ENCODE peak calls at places on chromosomes 7 and 10, in six cellular contexts. One of them, this sample, is unnamed.

GRCh38 chr10:11197266-11197712 is 179.6 kb downstream of the CELF2 start:
- DNase-seq in HCT116: no peak
- DNase-seq in H4: no peak
- DNase-seq in caudate nucleus: no peak
- DNase-seq in HFF-Myc: no peak
- DNase-seq in B cell: peak
- DNase-seq in this sample: peak

GRCh38 chr7:2853147-2853546 is 9.0 kb upstream of the GNA12 start:
- DNase-seq in HFF-Myc: no peak
- DNase-seq in HCT116: no peak
- DNase-seq in caudate nucleus: no peak
- DNase-seq in H4: no peak
- DNase-seq in B cell: no peak
- DNase-seq in this sample: no peak

GRCh38 chr7:119028736-119029135 is 804.2 kb downstream of the ANKRD7 start:
- DNase-seq in HCT116: no peak
- DNase-seq in HFF-Myc: no peak
- DNase-seq in B cell: no peak
- DNase-seq in H4: no peak
- DNase-seq in caudate nucleus: no peak
- DNase-seq in this sample: no peak

GRCh38 chr10:57905866-57906265 is 361.8 kb downstream of the IPMK start:
- DNase-seq in B cell: no peak
- DNase-seq in HFF-Myc: no peak
- DNase-seq in HCT116: no peak
- DNase-seq in H4: no peak
- DNase-seq in caudate nucleus: no peak
- DNase-seq in this sample: no peak

GRCh38 chr10:95350212-95350829 is 59.5 kb upstream of the PDLIM1 start:
- DNase-seq in HFF-Myc: no peak
- DNase-seq in caudate nucleus: no peak
- DNase-seq in B cell: no peak
- DNase-seq in HCT116: no peak
- DNase-seq in H4: no peak
- DNase-seq in this sample: no peak

GRCh38 chr7:143321734-143322133 is 5.8 kb downstream of the CLCN1 start:
- DNase-seq in HFF-Myc: no peak
- DNase-seq in caudate nucleus: no peak
- DNase-seq in H4: no peak
- DNase-seq in HCT116: no peak
- DNase-seq in B cell: no peak
- DNase-seq in this sample: no peak

GRCh38 chr10:53606951-53607350 is 834.4 kb upstream of the MBL2 start:
- DNase-seq in B cell: no peak
- DNase-seq in HCT116: no peak
- DNase-seq in H4: no peak
- DNase-seq in HFF-Myc: no peak
- DNase-seq in caudate nucleus: no peak
- DNase-seq in this sample: no peak

GRCh38 chr7:158266817-158267736 is 320.5 kb downstream of the PTPRN2 start:
- DNase-seq in HCT116: no peak
- DNase-seq in HFF-Myc: no peak
- DNase-seq in caudate nucleus: peak
- DNase-seq in B cell: no peak
- DNase-seq in H4: no peak
- DNase-seq in this sample: no peak

GRCh38 chr7:144006029-144006428 is 5.9 kb downstream of the OR6B1 start:
- DNase-seq in caudate nucleus: no peak
- DNase-seq in B cell: no peak
- DNase-seq in H4: no peak
- DNase-seq in HCT116: no peak
- DNase-seq in HFF-Myc: no peak
- DNase-seq in this sample: no peak

GRCh38 chr10:60237977-60238376 is 151.7 kb downstream of the ANK3 start:
- DNase-seq in HCT116: no peak
- DNase-seq in B cell: no peak
- DNase-seq in HFF-Myc: no peak
- DNase-seq in H4: no peak
- DNase-seq in caudate nucleus: no peak
- DNase-seq in this sample: no peak

GRCh38 chr10:82438277-82438676 is 563.3 kb downstream of the NRG3 start:
- DNase-seq in H4: no peak
- DNase-seq in caudate nucleus: no peak
- DNase-seq in HCT116: no peak
- DNase-seq in HFF-Myc: no peak
- DNase-seq in B cell: no peak
- DNase-seq in this sample: no peak

GRCh38 chr7:28442540-28443420 is 30.5 kb downstream of the CREB5 start:
- DNase-seq in H4: no peak
- DNase-seq in HCT116: no peak
- DNase-seq in HFF-Myc: no peak
- DNase-seq in B cell: no peak
- DNase-seq in caudate nucleus: no peak
- DNase-seq in this sample: no peak

GRCh38 chr10:78146200-78146599 is 112.5 kb downstream of the RPS24 start:
- DNase-seq in H4: no peak
- DNase-seq in caudate nucleus: no peak
- DNase-seq in HFF-Myc: no peak
- DNase-seq in HCT116: no peak
- DNase-seq in B cell: no peak
- DNase-seq in this sample: no peak

GRCh38 chr7:148664319-148664718 is 34.4 kb upstream of the CUL1 start:
- DNase-seq in HFF-Myc: no peak
- DNase-seq in HCT116: no peak
- DNase-seq in B cell: no peak
- DNase-seq in caudate nucleus: no peak
- DNase-seq in H4: no peak
- DNase-seq in this sample: no peak

GRCh38 chr10:124129471-124129870 is 36.1 kb upstream of the CHST15 start:
- DNase-seq in H4: no peak
- DNase-seq in HCT116: no peak
- DNase-seq in B cell: no peak
- DNase-seq in caudate nucleus: no peak
- DNase-seq in HFF-Myc: no peak
- DNase-seq in this sample: no peak

GRCh38 chr7:77393261-77393660 is 22.9 kb downstream of the GSAP start:
- DNase-seq in HCT116: peak
- DNase-seq in B cell: no peak
- DNase-seq in caudate nucleus: no peak
- DNase-seq in HFF-Myc: no peak
- DNase-seq in H4: no peak
- DNase-seq in this sample: no peak

GRCh38 chr7:99379043-99379577 is 4.6 kb downstream of the ARPC1B start:
- DNase-seq in HCT116: no peak
- DNase-seq in caudate nucleus: no peak
- DNase-seq in B cell: peak
- DNase-seq in HFF-Myc: peak
- DNase-seq in H4: peak
- DNase-seq in this sample: peak

GRCh38 chr10:89307213-89307612 is 5.4 kb downstream of the IFIT2 start:
- DNase-seq in caudate nucleus: no peak
- DNase-seq in H4: no peak
- DNase-seq in HCT116: no peak
- DNase-seq in B cell: no peak
- DNase-seq in HFF-Myc: no peak
- DNase-seq in this sample: no peak

GRCh38 chr7:128791968-128792319 is at the start of gene CCDC136:
- DNase-seq in HFF-Myc: no peak
- DNase-seq in caudate nucleus: no peak
- DNase-seq in H4: no peak
- DNase-seq in HCT116: no peak
- DNase-seq in B cell: no peak
- DNase-seq in this sample: no peak

GRCh38 chr10:79266543-79267312 is 80.5 kb upstream of the PPIF start:
- DNase-seq in HFF-Myc: peak
- DNase-seq in HCT116: no peak
- DNase-seq in H4: peak
- DNase-seq in B cell: peak
- DNase-seq in caudate nucleus: no peak
- DNase-seq in this sample: peak

GRCh38 chr10:71287456-71287855 is 31.6 kb upstream of the SLC29A3 start:
- DNase-seq in HCT116: no peak
- DNase-seq in HFF-Myc: no peak
- DNase-seq in H4: no peak
- DNase-seq in B cell: no peak
- DNase-seq in caudate nucleus: no peak
- DNase-seq in this sample: no peak

GRCh38 chr10:43203491-43204393 is 63.1 kb downstream of the RASGEF1A start:
- DNase-seq in H4: no peak
- DNase-seq in caudate nucleus: no peak
- DNase-seq in HFF-Myc: no peak
- DNase-seq in HCT116: peak
- DNase-seq in B cell: peak
- DNase-seq in this sample: no peak

GRCh38 chr10:101122270-101123084 is 8.6 kb upstream of the TLX1 start:
- DNase-seq in caudate nucleus: no peak
- DNase-seq in HFF-Myc: no peak
- DNase-seq in HCT116: no peak
- DNase-seq in H4: no peak
- DNase-seq in B cell: no peak
- DNase-seq in this sample: no peak

GRCh38 chr7:131166066-131166465 is 161.6 kb upstream of the MKLN1 start:
- DNase-seq in caudate nucleus: no peak
- DNase-seq in H4: no peak
- DNase-seq in B cell: no peak
- DNase-seq in HFF-Myc: no peak
- DNase-seq in HCT116: no peak
- DNase-seq in this sample: no peak

GRCh38 chr10:32961892-32962369 is 3.9 kb upstream of the ITGB1 start:
- DNase-seq in H4: peak
- DNase-seq in caudate nucleus: no peak
- DNase-seq in HFF-Myc: no peak
- DNase-seq in HCT116: peak
- DNase-seq in B cell: no peak
- DNase-seq in this sample: no peak

GRCh38 chr7:94696981-94697670 is 41.2 kb upstream of the SGCE start:
- DNase-seq in HFF-Myc: peak
- DNase-seq in caudate nucleus: no peak
- DNase-seq in B cell: no peak
- DNase-seq in H4: peak
- DNase-seq in HCT116: peak
- DNase-seq in this sample: peak

GRCh38 chr10:52353960-52354394 is 39.9 kb downstream of the DKK1 start:
- DNase-seq in B cell: no peak
- DNase-seq in H4: no peak
- DNase-seq in caudate nucleus: no peak
- DNase-seq in HCT116: no peak
- DNase-seq in HFF-Myc: no peak
- DNase-seq in this sample: peak

GRCh38 chr10:56874950-56875349 is 513.9 kb upstream of the ZWINT start:
- DNase-seq in HFF-Myc: no peak
- DNase-seq in H4: no peak
- DNase-seq in B cell: no peak
- DNase-seq in caudate nucleus: no peak
- DNase-seq in HCT116: no peak
- DNase-seq in this sample: no peak

GRCh38 chr10:25758041-25758457 is 176.0 kb upstream of the MYO3A start:
- DNase-seq in H4: peak
- DNase-seq in caudate nucleus: peak
- DNase-seq in B cell: peak
- DNase-seq in HCT116: peak
- DNase-seq in HFF-Myc: no peak
- DNase-seq in this sample: peak

GRCh38 chr10:25493122-25493893 is 318.5 kb downstream of the GPR158 start:
- DNase-seq in HCT116: peak
- DNase-seq in caudate nucleus: no peak
- DNase-seq in B cell: no peak
- DNase-seq in H4: peak
- DNase-seq in HFF-Myc: no peak
- DNase-seq in this sample: peak

GRCh38 chr10:58318346-58318745 is 16.5 kb upstream of the UBE2D1 start:
- DNase-seq in caudate nucleus: no peak
- DNase-seq in HCT116: no peak
- DNase-seq in H4: no peak
- DNase-seq in B cell: no peak
- DNase-seq in HFF-Myc: no peak
- DNase-seq in this sample: no peak